ENCODE peak calls at places on chromosome 21, in six cellular contexts. One of them, this sample, is unnamed.

GRCh38 chr21:34594566-34595234 is 20.2 kb downstream of the RCAN1 start:
- DNase-seq in heart right ventricle: no peak
- DNase-seq in thoracic aorta: no peak
- DNase-seq in lower leg skin: no peak
- DNase-seq in bronchial epithelial cell: no peak
- DNase-seq in endothelial cell: no peak
- DNase-seq in this sample: no peak

GRCh38 chr21:44199448-44199847 is 41.3 kb downstream of the ICOSLG start:
- DNase-seq in heart right ventricle: no peak
- DNase-seq in thoracic aorta: no peak
- DNase-seq in lower leg skin: peak
- DNase-seq in bronchial epithelial cell: no peak
- DNase-seq in endothelial cell: no peak
- DNase-seq in this sample: no peak

GRCh38 chr21:35911412-35912191 is 148.7 kb downstream of the SETD4 start:
- DNase-seq in heart right ventricle: no peak
- DNase-seq in thoracic aorta: no peak
- DNase-seq in lower leg skin: no peak
- DNase-seq in bronchial epithelial cell: peak
- DNase-seq in endothelial cell: no peak
- DNase-seq in this sample: no peak

GRCh38 chr21:36565616-36566015 is 85.7 kb upstream of the CLDN14 start:
- DNase-seq in heart right ventricle: no peak
- DNase-seq in thoracic aorta: no peak
- DNase-seq in lower leg skin: no peak
- DNase-seq in bronchial epithelial cell: no peak
- DNase-seq in endothelial cell: no peak
- DNase-seq in this sample: no peak

GRCh38 chr21:25963186-25963585 is 207.4 kb downstream of the APP start:
- DNase-seq in heart right ventricle: no peak
- DNase-seq in thoracic aorta: no peak
- DNase-seq in lower leg skin: no peak
- DNase-seq in bronchial epithelial cell: peak
- DNase-seq in endothelial cell: no peak
- DNase-seq in this sample: peak

GRCh38 chr21:25331286-25331685 is 276.0 kb downstream of the MRPL39 start:
- DNase-seq in heart right ventricle: no peak
- DNase-seq in thoracic aorta: no peak
- DNase-seq in lower leg skin: no peak
- DNase-seq in bronchial epithelial cell: no peak
- DNase-seq in endothelial cell: no peak
- DNase-seq in this sample: no peak

GRCh38 chr21:43305811-43306311 is 121.1 kb downstream of the SIK1 start:
- DNase-seq in heart right ventricle: no peak
- DNase-seq in thoracic aorta: no peak
- DNase-seq in lower leg skin: no peak
- DNase-seq in bronchial epithelial cell: no peak
- DNase-seq in endothelial cell: no peak
- DNase-seq in this sample: no peak

GRCh38 chr21:25171438-25171837 is 435.8 kb downstream of the MRPL39 start:
- DNase-seq in heart right ventricle: no peak
- DNase-seq in thoracic aorta: no peak
- DNase-seq in lower leg skin: no peak
- DNase-seq in bronchial epithelial cell: no peak
- DNase-seq in endothelial cell: no peak
- DNase-seq in this sample: no peak

GRCh38 chr21:15254111-15254510 is 189.3 kb upstream of the NRIP1 start:
- DNase-seq in heart right ventricle: no peak
- DNase-seq in thoracic aorta: no peak
- DNase-seq in lower leg skin: no peak
- DNase-seq in bronchial epithelial cell: no peak
- DNase-seq in endothelial cell: no peak
- DNase-seq in this sample: no peak

GRCh38 chr21:37982496-37983318 is 66.5 kb upstream of the KCNJ6 start:
- DNase-seq in heart right ventricle: no peak
- DNase-seq in thoracic aorta: no peak
- DNase-seq in lower leg skin: no peak
- DNase-seq in bronchial epithelial cell: no peak
- DNase-seq in endothelial cell: no peak
- DNase-seq in this sample: no peak

GRCh38 chr21:26920055-26920454 is 46.8 kb downstream of the ADAMTS5 start:
- DNase-seq in heart right ventricle: no peak
- DNase-seq in thoracic aorta: no peak
- DNase-seq in lower leg skin: no peak
- DNase-seq in bronchial epithelial cell: peak
- DNase-seq in endothelial cell: no peak
- DNase-seq in this sample: no peak

GRCh38 chr21:43289966-43290365 is 121.2 kb downstream of the CRYAA start:
- DNase-seq in heart right ventricle: no peak
- DNase-seq in thoracic aorta: no peak
- DNase-seq in lower leg skin: no peak
- DNase-seq in bronchial epithelial cell: no peak
- DNase-seq in endothelial cell: no peak
- DNase-seq in this sample: no peak

DNA sequence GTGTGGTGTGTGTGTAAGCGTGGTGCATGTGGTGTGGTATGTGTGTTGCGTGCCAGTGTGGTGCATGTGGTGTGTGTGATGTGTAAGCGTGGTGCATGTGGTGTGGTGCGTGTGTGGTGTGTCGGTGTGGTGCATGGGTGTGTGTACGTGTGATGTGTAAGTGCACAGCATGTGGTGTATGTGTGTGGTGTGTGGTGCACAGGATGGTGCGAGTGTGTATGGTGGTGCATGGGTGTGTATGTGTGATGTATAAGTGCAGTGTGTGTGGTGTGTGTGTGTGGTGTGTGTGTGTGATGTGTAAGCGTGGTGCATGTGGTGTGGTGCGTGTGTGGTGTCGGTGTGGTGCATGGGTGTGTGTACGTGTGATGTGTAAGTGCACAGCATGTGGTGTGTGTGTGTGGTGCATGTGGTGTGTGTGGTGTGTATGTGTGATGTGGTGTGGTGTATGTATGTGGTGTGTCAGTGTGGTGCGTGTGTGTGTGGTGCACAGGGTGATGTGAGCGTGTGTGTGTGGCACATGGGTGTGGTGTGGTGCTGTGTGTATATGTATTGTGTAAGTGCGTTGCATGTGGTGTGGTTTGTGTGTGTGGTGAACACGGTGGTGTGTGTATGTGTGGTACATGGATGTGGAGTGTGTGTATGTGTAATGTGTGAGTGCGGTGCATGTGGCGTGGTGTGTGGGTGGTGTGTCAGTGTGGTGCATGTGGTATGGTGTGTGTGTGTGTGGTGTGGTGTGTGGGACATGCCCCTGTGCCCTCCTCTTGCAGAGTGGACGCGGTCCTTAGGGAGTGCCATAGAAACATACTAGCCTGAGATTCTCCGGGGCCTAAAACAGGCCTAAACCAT is 1.1 kb upstream of the C2CD2 start:
- DNase-seq in heart right ventricle: no peak
- DNase-seq in thoracic aorta: no peak
- DNase-seq in lower leg skin: no peak
- DNase-seq in bronchial epithelial cell: no peak
- DNase-seq in endothelial cell: no peak
- DNase-seq in this sample: peak
- TF ChIP-seq CTCF in heart right ventricle: no peak
- TF ChIP-seq CTCF in thoracic aorta: no peak
- TF ChIP-seq CTCF in lower leg skin: no peak
- TF ChIP-seq CTCF in bronchial epithelial cell: no peak
- TF ChIP-seq CTCF in endothelial cell: no peak
- TF ChIP-seq CTCF in this sample: no peak

GRCh38 chr21:45638707-45639106 is 4.8 kb upstream of the PCBP3 start:
- DNase-seq in heart right ventricle: no peak
- DNase-seq in thoracic aorta: no peak
- DNase-seq in lower leg skin: no peak
- DNase-seq in bronchial epithelial cell: no peak
- DNase-seq in endothelial cell: no peak
- DNase-seq in this sample: peak

GRCh38 chr21:45640888-45641479 is 2.5 kb upstream of the PCBP3 start:
- DNase-seq in heart right ventricle: peak
- DNase-seq in thoracic aorta: no peak
- DNase-seq in lower leg skin: no peak
- DNase-seq in bronchial epithelial cell: no peak
- DNase-seq in endothelial cell: peak
- DNase-seq in this sample: peak

GRCh38 chr21:45641480-45642035 is 2.0 kb upstream of the PCBP3 start:
- DNase-seq in heart right ventricle: no peak
- DNase-seq in thoracic aorta: no peak
- DNase-seq in lower leg skin: no peak
- DNase-seq in bronchial epithelial cell: no peak
- DNase-seq in endothelial cell: no peak
- DNase-seq in this sample: peak

GRCh38 chr21:45639206-45640000 is 4.1 kb upstream of the PCBP3 start:
- DNase-seq in heart right ventricle: no peak
- DNase-seq in thoracic aorta: no peak
- DNase-seq in lower leg skin: no peak
- DNase-seq in bronchial epithelial cell: no peak
- DNase-seq in endothelial cell: no peak
- DNase-seq in this sample: peak

GRCh38 chr21:45640001-45640887 is 3.3 kb upstream of the PCBP3 start:
- DNase-seq in heart right ventricle: no peak
- DNase-seq in thoracic aorta: no peak
- DNase-seq in lower leg skin: no peak
- DNase-seq in bronchial epithelial cell: no peak
- DNase-seq in endothelial cell: no peak
- DNase-seq in this sample: peak
- TF ChIP-seq CTCF in heart right ventricle: no peak
- TF ChIP-seq CTCF in thoracic aorta: no peak
- TF ChIP-seq CTCF in lower leg skin: no peak
- TF ChIP-seq CTCF in bronchial epithelial cell: no peak
- TF ChIP-seq CTCF in endothelial cell: no peak
- TF ChIP-seq CTCF in this sample: no peak

GRCh38 chr21:39066829-39067785 is 116.1 kb downstream of the PSMG1 start:
- DNase-seq in heart right ventricle: peak
- DNase-seq in thoracic aorta: no peak
- DNase-seq in lower leg skin: no peak
- DNase-seq in bronchial epithelial cell: no peak
- DNase-seq in endothelial cell: no peak
- DNase-seq in this sample: no peak
- TF ChIP-seq CTCF in heart right ventricle: peak
- TF ChIP-seq CTCF in thoracic aorta: no peak
- TF ChIP-seq CTCF in lower leg skin: no peak
- TF ChIP-seq CTCF in bronchial epithelial cell: no peak
- TF ChIP-seq CTCF in endothelial cell: no peak
- TF ChIP-seq CTCF in this sample: no peak

DNA sequence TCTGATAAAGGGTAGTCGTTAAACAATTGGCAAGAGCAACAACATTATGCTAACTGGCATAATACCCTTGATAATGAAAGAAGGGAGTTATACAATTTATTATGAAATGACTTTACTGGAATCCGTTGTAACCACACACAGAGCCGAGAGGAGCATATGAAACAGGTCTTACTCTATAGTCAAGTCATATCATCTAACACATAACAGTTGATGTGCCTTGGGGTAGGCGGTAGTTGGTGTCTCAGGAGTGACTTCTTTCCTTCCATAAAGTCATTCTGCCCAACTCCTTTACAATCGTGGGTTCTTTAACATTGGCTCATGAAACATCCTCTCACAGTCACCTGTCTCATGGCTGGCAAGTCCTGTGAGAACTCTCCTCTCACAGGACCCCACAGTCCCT is 225.2 kb downstream of the LTN1 start:
- DNase-seq in heart right ventricle: no peak
- DNase-seq in thoracic aorta: no peak
- DNase-seq in lower leg skin: no peak
- DNase-seq in bronchial epithelial cell: no peak
- DNase-seq in endothelial cell: no peak
- DNase-seq in this sample: no peak
- TF ChIP-seq CTCF in heart right ventricle: no peak
- TF ChIP-seq CTCF in thoracic aorta: no peak
- TF ChIP-seq CTCF in lower leg skin: no peak
- TF ChIP-seq CTCF in bronchial epithelial cell: no peak
- TF ChIP-seq CTCF in endothelial cell: no peak
- TF ChIP-seq CTCF in this sample: no peak

This sample was measured in osteoblast.